ENCODE peak calls at places on chromosomes 3 and 15, in seven cellular contexts. K is adrenal gland; P is A549; M is ovary; J is CD4-positive, CD25-positive, alpha-beta regulatory T cell; C is sigmoid colon; G is body of pancreas. Z is an unnamed sample. For H3K9me3, the result is how much of the 10 kb centered on the place peaks cover.

GRCh38 chr3:63818282-63819150 is 583 bp upstream of the C3orf49 start:
- DNase-seq in K (peak), P (peak), M (peak), J (peak), C (peak), G (peak), Z (peak)

GRCh38 chr15:37056894-37057205 is 43.5 kb downstream of the MEIS2 start:
- DNase-seq in K (no peak), P (no peak), M (no peak), J (no peak), C (no peak), G (no peak), Z (no peak)

GRCh38 chr3:55633333-55633732 is 146.2 kb upstream of the WNT5A start:
- DNase-seq in K (no peak), P (no peak), M (no peak), J (no peak), C (no peak), G (no peak), Z (no peak)

GRCh38 chr3:52223449-52224408 is 1.7 kb downstream of the TLR9 start:
- DNase-seq in K (no peak), P (no peak), M (no peak), J (no peak), C (no peak), G (no peak), Z (no peak)

GRCh38 chr3:64187065-64187959 is 38.0 kb downstream of the PRICKLE2 start:
- DNase-seq in K (peak), P (peak), M (peak), J (no peak), C (peak), G (peak), Z (peak)

GRCh38 chr3:18134386-18135082 is 290.6 kb downstream of the SATB1 start:
- DNase-seq in K (no peak), P (no peak), M (no peak), J (no peak), C (no peak), G (no peak), Z (no peak)

GRCh38 chr3:47283596-47284364 is 1.0 kb downstream of the KLHL18 start:
- DNase-seq in K (peak), P (peak), M (no peak), J (peak), C (peak), G (no peak), Z (peak)

GRCh38 chr3:111712294-111713180 is 117.4 kb upstream of the ZBED2 start:
- DNase-seq in K (no peak), P (no peak), M (no peak), J (peak), C (peak), G (no peak), Z (no peak)

GRCh38 chr15:73985101-73985873 is 6.8 kb downstream of the STOML1 start:
- DNase-seq in K (no peak), P (no peak), M (no peak), J (no peak), C (peak), G (no peak), Z (peak)

GRCh38 chr3:103950676-103951075 is 1416.0 kb upstream of the ALCAM start:
- DNase-seq in K (no peak), P (no peak), M (no peak), J (no peak), C (no peak), G (no peak), Z (no peak)

GRCh38 chr15:55873024-55873745 is 120.2 kb downstream of the NEDD4 start:
- DNase-seq in K (no peak), P (no peak), M (no peak), J (no peak), C (no peak), G (no peak), Z (no peak)

GRCh38 chr15:79644091-79644490 is 212.0 kb downstream of the MINAR1 start:
- DNase-seq in K (no peak), P (peak), M (no peak), J (peak), C (no peak), G (no peak), Z (no peak)

GRCh38 chr3:32586361-32586760 is 15.7 kb upstream of the DYNC1LI1 start:
- DNase-seq in K (no peak), P (no peak), M (no peak), J (no peak), C (no peak), G (no peak), Z (no peak)

GRCh38 chr3:71752911-71753715 is 542 bp upstream of the GPR27 start:
- DNase-seq in K (no peak), P (no peak), M (no peak), J (no peak), C (no peak), G (no peak), Z (no peak)

GRCh38 chr3:67654832-67655152 is 380 bp upstream of the SUCLG2 start:
- DNase-seq in K (no peak), P (no peak), M (no peak), J (no peak), C (no peak), G (no peak), Z (no peak)

GRCh38 chr15:39400002-39400401 is 180.9 kb upstream of the THBS1 start:
- DNase-seq in K (no peak), P (no peak), M (no peak), J (no peak), C (no peak), G (no peak), Z (no peak)

GRCh38 chr3:140050977-140051957 is 116.3 kb downstream of the CLSTN2 start:
- DNase-seq in K (no peak), P (no peak), M (no peak), J (no peak), C (no peak), G (no peak), Z (peak)

GRCh38 chr15:77838061-77838460 is 205.3 kb upstream of the LINGO1 start:
- DNase-seq in K (no peak), P (no peak), M (no peak), J (no peak), C (peak), G (no peak), Z (no peak)

GRCh38 chr15:80437492-80437891 is 33.3 kb downstream of the ARNT2 start:
- DNase-seq in K (no peak), P (peak), M (no peak), J (no peak), C (no peak), G (no peak), Z (no peak)

GRCh38 chr3:16464499-16465150 is 48.9 kb downstream of the RFTN1 start:
- DNase-seq in K (no peak), P (no peak), M (no peak), J (no peak), C (no peak), G (no peak), Z (no peak)

DNA sequence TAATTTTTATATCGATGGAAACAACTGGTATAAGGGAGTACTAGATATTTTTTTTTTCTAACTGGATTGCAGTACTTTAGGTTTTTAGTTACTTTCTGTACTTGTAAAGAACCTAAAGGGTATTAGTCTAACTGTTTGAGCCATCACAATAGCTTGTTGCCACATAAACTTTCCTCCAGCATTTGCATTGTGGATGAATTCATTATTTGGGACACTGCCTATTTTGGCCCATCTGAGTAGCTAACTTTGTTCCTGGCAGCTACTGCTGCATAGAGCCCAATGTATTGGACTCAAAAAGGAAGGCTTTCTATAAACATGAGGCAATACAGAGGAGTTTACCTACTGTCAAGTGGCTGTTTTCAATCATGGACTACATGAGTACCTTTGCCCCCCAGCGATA is 1.9 kb downstream of the ROBO2 start:
- DNase-seq in K (no peak), P (no peak), M (no peak), J (no peak), C (no peak), G (no peak), Z (peak)
- H3K4me3 ChIP-seq in K (no peak), P (no peak), M (no peak), J (no peak), C (no peak), G (no peak), Z (peak)

GRCh38 chr3:1381647-1382036 is 288.8 kb downstream of the CNTN6 start:
- DNase-seq in K (no peak), P (no peak), M (no peak), J (no peak), C (no peak), G (no peak), Z (no peak)
- H3K9me3 ChIP-seq in K (under half), P (under half), M (under half), J (under half), C (under half), G (under half), Z (under half)

GRCh38 chr3:66021731-66022131 is 17.0 kb downstream of the MAGI1 start:
- DNase-seq in K (no peak), P (peak), M (no peak), J (no peak), C (no peak), G (peak), Z (peak)
- H3K27ac ChIP-seq in K (no peak), P (no peak), M (no peak), J (no peak), C (no peak), G (peak), Z (peak)

DNA sequence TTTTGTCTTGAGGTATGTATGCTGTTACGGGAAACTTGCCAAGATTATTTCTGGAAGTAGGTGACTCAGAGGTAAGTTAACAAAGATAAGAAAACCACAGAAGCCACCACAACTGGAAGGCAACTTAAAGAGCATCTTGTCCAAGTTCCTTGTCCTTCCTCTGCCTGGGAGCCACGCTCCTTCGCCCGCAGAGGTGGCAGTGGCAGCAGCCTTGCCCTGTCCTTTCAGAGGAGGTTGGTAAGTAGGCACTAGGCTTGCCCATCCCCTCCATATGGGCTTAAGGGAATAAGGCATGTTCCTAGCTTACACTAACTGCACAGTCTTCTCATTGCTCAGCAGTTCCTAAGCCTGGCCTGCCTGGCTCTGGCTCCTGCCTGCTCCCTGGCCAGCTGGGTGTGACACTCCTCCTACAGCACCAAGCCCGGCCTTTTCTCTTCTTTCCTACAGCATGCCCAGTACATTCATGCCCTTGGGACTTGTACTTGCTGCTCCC is 48.0 kb upstream of the RAB6B start:
- DNase-seq in K (no peak), P (peak), M (no peak), J (no peak), C (peak), G (peak), Z (peak)
- H3K4me3 ChIP-seq in K (no peak), P (no peak), M (no peak), J (no peak), C (no peak), G (no peak), Z (no peak)

GRCh38 chr15:86701259-86701963 is 621.7 kb downstream of the AGBL1 start:
- DNase-seq in K (no peak), P (no peak), M (no peak), J (no peak), C (no peak), G (no peak), Z (no peak)
- H3K9me3 ChIP-seq in K (under half), P (under half), M (under half), J (under half), C (under half), G (under half), Z (under half)

DNA sequence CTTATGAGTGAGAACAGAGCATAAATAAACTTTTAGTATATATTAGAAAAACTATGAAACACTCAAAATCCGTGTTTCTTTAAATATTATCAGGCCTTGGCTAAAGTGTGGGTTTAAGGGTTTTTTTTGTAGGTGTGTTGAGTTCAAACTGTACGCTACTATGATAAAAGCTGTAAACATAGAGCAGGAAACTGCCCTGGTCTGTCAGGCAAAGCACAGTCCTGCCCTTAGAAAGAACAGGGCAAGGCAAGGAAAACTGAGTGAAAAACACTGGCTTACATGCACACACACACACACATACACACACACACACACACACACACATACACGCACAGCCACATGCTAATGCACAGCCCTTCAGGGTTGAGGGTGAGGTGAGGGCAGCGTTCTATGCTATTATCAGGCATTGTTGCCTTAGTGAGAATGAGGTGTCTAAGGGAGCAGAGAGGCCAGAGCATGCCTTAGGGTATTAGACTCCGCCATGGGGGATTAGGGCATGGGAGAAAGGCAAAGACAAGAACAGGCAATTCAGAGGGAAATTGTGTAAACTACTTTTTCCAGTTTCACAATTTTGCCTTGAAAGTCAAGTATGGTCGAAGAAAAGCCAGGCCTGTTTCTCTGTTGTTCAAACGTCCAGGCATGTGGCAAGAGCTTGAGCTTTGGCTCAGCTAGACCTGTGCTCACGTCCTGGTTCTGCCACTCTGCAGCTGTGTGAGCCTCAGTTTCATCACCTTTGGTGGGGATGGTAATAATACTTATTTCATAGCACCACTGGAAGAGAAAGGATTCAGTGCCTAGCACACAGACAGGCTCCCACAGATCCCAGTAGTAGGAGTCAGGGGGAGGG is 36.3 kb upstream of the TPM1 start:
- DNase-seq in K (no peak), P (no peak), M (no peak), J (no peak), C (no peak), G (no peak), Z (no peak)
- H3K27ac ChIP-seq in K (no peak), P (peak), M (no peak), J (no peak), C (no peak), G (no peak), Z (no peak)

GRCh38 chr3:101677436-101678286 is 729 bp upstream of the ZBTB11 start:
- DNase-seq in K (peak), P (no peak), M (peak), J (no peak), C (no peak), G (peak), Z (peak)
- H3K4me3 ChIP-seq in K (no peak), P (peak), M (peak), J (peak), C (peak), G (no peak), Z (peak)